ENCODE peak calls at places on chromosomes 5 and 9, in six cellular contexts. One of them, this sample, is unnamed.
A peak's percentile ranks its signal among the peaks of the same experiment; 100 is the strongest.

GRCh38 chr9:33913541-33913940 is 96.6 kb downstream of the UBE2R2 start:
- DNase-seq in OCI-LY7: no peak
- DNase-seq in right atrium auricular region: no peak
- DNase-seq in psoas muscle: no peak
- DNase-seq in tibial artery: no peak
- DNase-seq in A549: no peak
- DNase-seq in this sample: no peak

GRCh38 chr5:80871541-80871961 is 88.6 kb upstream of the RASGRF2 start:
- DNase-seq in OCI-LY7: no peak
- DNase-seq in right atrium auricular region: no peak
- DNase-seq in psoas muscle: no peak
- DNase-seq in tibial artery: no peak
- DNase-seq in A549: peak; percentile 10
- DNase-seq in this sample: no peak

GRCh38 chr9:115498338-115498737 is 380.4 kb upstream of the TNC start:
- DNase-seq in OCI-LY7: no peak
- DNase-seq in right atrium auricular region: no peak
- DNase-seq in psoas muscle: no peak
- DNase-seq in tibial artery: no peak
- DNase-seq in A549: peak; percentile 5
- DNase-seq in this sample: no peak

GRCh38 chr5:128305341-128305740 is 221.8 kb downstream of the SLC12A2 start:
- DNase-seq in OCI-LY7: no peak
- DNase-seq in right atrium auricular region: no peak
- DNase-seq in psoas muscle: no peak
- DNase-seq in tibial artery: no peak
- DNase-seq in A549: no peak
- DNase-seq in this sample: no peak

GRCh38 chr9:87562530-87562929 is 64.9 kb downstream of the DAPK1 start:
- DNase-seq in OCI-LY7: no peak
- DNase-seq in right atrium auricular region: no peak
- DNase-seq in psoas muscle: no peak
- DNase-seq in tibial artery: no peak
- DNase-seq in A549: no peak
- DNase-seq in this sample: no peak

GRCh38 chr9:131810351-131811170 is 70.7 kb upstream of the RAPGEF1 start:
- DNase-seq in OCI-LY7: peak; percentile 16
- DNase-seq in right atrium auricular region: no peak
- DNase-seq in psoas muscle: no peak
- DNase-seq in tibial artery: no peak
- DNase-seq in A549: peak; percentile 31
- DNase-seq in this sample: no peak

GRCh38 chr9:69809304-69809863 is 11.2 kb upstream of the CFAP95 start:
- DNase-seq in OCI-LY7: peak; percentile 21
- DNase-seq in right atrium auricular region: no peak
- DNase-seq in psoas muscle: no peak
- DNase-seq in tibial artery: no peak
- DNase-seq in A549: no peak
- DNase-seq in this sample: peak; percentile 23

GRCh38 chr5:115857621-115858349 is 16.1 kb downstream of the AP3S1 start:
- DNase-seq in OCI-LY7: no peak
- DNase-seq in right atrium auricular region: no peak
- DNase-seq in psoas muscle: no peak
- DNase-seq in tibial artery: no peak
- DNase-seq in A549: no peak
- DNase-seq in this sample: no peak

GRCh38 chr5:60960591-60960990 is 15.6 kb downstream of the NDUFAF2 start:
- DNase-seq in OCI-LY7: peak; percentile 31
- DNase-seq in right atrium auricular region: no peak
- DNase-seq in psoas muscle: no peak
- DNase-seq in tibial artery: no peak
- DNase-seq in A549: no peak
- DNase-seq in this sample: no peak

GRCh38 chr5:121288781-121289180 is 562.9 kb upstream of the FTMT start:
- DNase-seq in OCI-LY7: no peak
- DNase-seq in right atrium auricular region: no peak
- DNase-seq in psoas muscle: no peak
- DNase-seq in tibial artery: no peak
- DNase-seq in A549: no peak
- DNase-seq in this sample: no peak

GRCh38 chr9:77793909-77794308 is 145.8 kb upstream of the GNA14 start:
- DNase-seq in OCI-LY7: no peak
- DNase-seq in right atrium auricular region: no peak
- DNase-seq in psoas muscle: no peak
- DNase-seq in tibial artery: no peak
- DNase-seq in A549: no peak
- DNase-seq in this sample: no peak

GRCh38 chr9:134502261-134503211 is 139.1 kb upstream of the COL5A1 start:
- DNase-seq in OCI-LY7: no peak
- DNase-seq in right atrium auricular region: peak; percentile 83
- DNase-seq in psoas muscle: peak; percentile 82
- DNase-seq in tibial artery: peak; percentile 71
- DNase-seq in A549: peak; percentile 98
- DNase-seq in this sample: peak; percentile 95

GRCh38 chr9:134759001-134759607 is 117.5 kb downstream of the COL5A1 start:
- DNase-seq in OCI-LY7: no peak
- DNase-seq in right atrium auricular region: no peak
- DNase-seq in psoas muscle: no peak
- DNase-seq in tibial artery: no peak
- DNase-seq in A549: no peak
- DNase-seq in this sample: no peak

GRCh38 chr9:38018964-38019602 is 49.9 kb downstream of the SHB start:
- DNase-seq in OCI-LY7: no peak
- DNase-seq in right atrium auricular region: no peak
- DNase-seq in psoas muscle: no peak
- DNase-seq in tibial artery: no peak
- DNase-seq in A549: peak; percentile 77
- DNase-seq in this sample: peak; percentile 28

GRCh38 chr9:95623614-95624013 is 106.8 kb upstream of the PTCH1 start:
- DNase-seq in OCI-LY7: no peak
- DNase-seq in right atrium auricular region: no peak
- DNase-seq in psoas muscle: no peak
- DNase-seq in tibial artery: no peak
- DNase-seq in A549: no peak
- DNase-seq in this sample: no peak

GRCh38 chr9:111842313-111842712 is 47.6 kb upstream of the SHOC1 start:
- DNase-seq in OCI-LY7: no peak
- DNase-seq in right atrium auricular region: no peak
- DNase-seq in psoas muscle: no peak
- DNase-seq in tibial artery: no peak
- DNase-seq in A549: no peak
- DNase-seq in this sample: no peak

GRCh38 chr5:159091051-159091450 is 8.7 kb downstream of the EBF1 start:
- DNase-seq in OCI-LY7: no peak
- DNase-seq in right atrium auricular region: no peak
- DNase-seq in psoas muscle: no peak
- DNase-seq in tibial artery: no peak
- DNase-seq in A549: no peak
- DNase-seq in this sample: peak; percentile 54

GRCh38 chr9:127158995-127159801 is 36.8 kb upstream of the ANGPTL2 start:
- DNase-seq in OCI-LY7: peak; percentile 36
- DNase-seq in right atrium auricular region: peak; percentile 64
- DNase-seq in psoas muscle: peak; percentile 81
- DNase-seq in tibial artery: no peak
- DNase-seq in A549: peak; percentile 19
- DNase-seq in this sample: peak; percentile 55

GRCh38 chr9:79220666-79221065 is 351.1 kb upstream of the TLE4 start:
- DNase-seq in OCI-LY7: no peak
- DNase-seq in right atrium auricular region: no peak
- DNase-seq in psoas muscle: no peak
- DNase-seq in tibial artery: no peak
- DNase-seq in A549: no peak
- DNase-seq in this sample: no peak

GRCh38 chr5:173761182-173761521 is 127.0 kb upstream of the CPEB4 start:
- DNase-seq in OCI-LY7: no peak
- DNase-seq in right atrium auricular region: no peak
- DNase-seq in psoas muscle: no peak
- DNase-seq in tibial artery: no peak
- DNase-seq in A549: no peak
- DNase-seq in this sample: no peak

GRCh38 chr5:179797741-179798140 is 4.0 kb downstream of the LTC4S start:
- DNase-seq in OCI-LY7: no peak
- DNase-seq in right atrium auricular region: no peak
- DNase-seq in psoas muscle: no peak
- DNase-seq in tibial artery: no peak
- DNase-seq in A549: no peak
- DNase-seq in this sample: no peak

GRCh38 chr9:79665383-79665782 is 93.6 kb downstream of the TLE4 start:
- DNase-seq in OCI-LY7: no peak
- DNase-seq in right atrium auricular region: no peak
- DNase-seq in psoas muscle: no peak
- DNase-seq in tibial artery: no peak
- DNase-seq in A549: no peak
- DNase-seq in this sample: no peak

GRCh38 chr5:13664377-13664776 is 280.1 kb downstream of the DNAH5 start:
- DNase-seq in OCI-LY7: no peak
- DNase-seq in right atrium auricular region: no peak
- DNase-seq in psoas muscle: no peak
- DNase-seq in tibial artery: no peak
- DNase-seq in A549: no peak
- DNase-seq in this sample: no peak

GRCh38 chr5:78657201-78657600 is 8.6 kb upstream of the LHFPL2 start:
- DNase-seq in OCI-LY7: no peak
- DNase-seq in right atrium auricular region: no peak
- DNase-seq in psoas muscle: no peak
- DNase-seq in tibial artery: no peak
- DNase-seq in A549: no peak
- DNase-seq in this sample: no peak

GRCh38 chr5:24642022-24642421 is 2.8 kb downstream of the CDH10 start:
- DNase-seq in OCI-LY7: peak; percentile 34
- DNase-seq in right atrium auricular region: no peak
- DNase-seq in psoas muscle: no peak
- DNase-seq in tibial artery: no peak
- DNase-seq in A549: no peak
- DNase-seq in this sample: peak; percentile 50

DNA sequence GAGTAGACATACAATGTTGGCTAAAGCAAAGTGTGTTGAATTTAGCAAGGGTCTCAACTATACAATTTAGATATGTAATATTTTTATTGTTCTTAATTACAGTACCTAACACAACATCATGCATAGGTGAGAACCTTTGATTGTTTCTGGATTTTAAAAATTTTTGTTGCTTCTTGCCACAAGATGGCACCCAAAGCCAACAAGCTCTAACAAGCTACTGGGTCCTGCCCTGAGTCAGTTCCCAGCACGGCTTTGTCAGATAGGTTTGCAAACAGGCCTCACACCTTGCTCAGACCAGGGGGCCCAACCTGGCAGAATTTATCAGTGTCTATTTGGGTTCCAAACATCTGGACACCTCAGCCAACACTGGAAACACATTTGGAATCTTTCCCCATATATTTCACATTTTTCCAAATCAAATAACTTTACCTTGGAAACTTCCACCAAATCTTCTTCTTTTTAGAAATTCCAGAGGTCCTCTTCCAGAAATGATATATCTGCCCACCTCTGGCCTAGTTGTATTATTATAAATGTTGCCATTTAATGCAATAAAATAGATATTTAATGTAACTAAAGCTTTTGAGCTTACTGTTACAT is 49.5 kb upstream of the EGFLAM start:
- DNase-seq in OCI-LY7: peak; percentile 16
- DNase-seq in right atrium auricular region: no peak
- DNase-seq in psoas muscle: no peak
- DNase-seq in tibial artery: no peak
- DNase-seq in A549: peak; percentile 19
- DNase-seq in this sample: peak; percentile 60
- TF ChIP-seq CTCF in OCI-LY7: peak; percentile 70
- TF ChIP-seq CTCF in right atrium auricular region: peak; percentile 22
- TF ChIP-seq CTCF in psoas muscle: peak; percentile 44
- TF ChIP-seq CTCF in tibial artery: no peak
- TF ChIP-seq CTCF in A549: peak; percentile 68
- TF ChIP-seq CTCF in this sample: peak; percentile 84

DNA sequence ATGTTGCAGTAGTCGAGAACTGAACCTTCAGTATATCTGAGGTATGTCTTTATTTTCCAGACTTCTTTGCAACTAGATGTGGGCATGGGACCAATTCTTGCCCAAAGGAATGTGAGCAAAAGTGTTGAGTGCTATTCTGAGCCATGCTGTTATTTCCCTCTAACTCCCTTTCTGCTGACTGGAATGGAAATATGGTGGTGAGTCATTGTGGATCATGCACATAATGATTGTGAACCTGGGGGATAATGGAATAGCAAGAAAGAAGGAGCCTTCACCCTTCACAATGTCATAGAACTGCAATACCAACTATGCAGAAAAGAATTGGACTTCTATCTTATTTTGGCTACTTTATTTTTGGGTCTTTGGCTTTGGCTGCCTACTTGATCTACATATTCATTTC is 10.3 kb upstream of the DOCK2 start:
- DNase-seq in OCI-LY7: no peak
- DNase-seq in right atrium auricular region: no peak
- DNase-seq in psoas muscle: no peak
- DNase-seq in tibial artery: no peak
- DNase-seq in A549: no peak
- DNase-seq in this sample: no peak
- H3K4me3 ChIP-seq in OCI-LY7: no peak overlapping the region
- H3K4me3 ChIP-seq in right atrium auricular region: no peak overlapping the region
- H3K4me3 ChIP-seq in psoas muscle: no peak overlapping the region
- H3K4me3 ChIP-seq in tibial artery: no peak overlapping the region
- H3K4me3 ChIP-seq in A549: no peak overlapping the region
- H3K4me3 ChIP-seq in this sample: no peak overlapping the region

DNA sequence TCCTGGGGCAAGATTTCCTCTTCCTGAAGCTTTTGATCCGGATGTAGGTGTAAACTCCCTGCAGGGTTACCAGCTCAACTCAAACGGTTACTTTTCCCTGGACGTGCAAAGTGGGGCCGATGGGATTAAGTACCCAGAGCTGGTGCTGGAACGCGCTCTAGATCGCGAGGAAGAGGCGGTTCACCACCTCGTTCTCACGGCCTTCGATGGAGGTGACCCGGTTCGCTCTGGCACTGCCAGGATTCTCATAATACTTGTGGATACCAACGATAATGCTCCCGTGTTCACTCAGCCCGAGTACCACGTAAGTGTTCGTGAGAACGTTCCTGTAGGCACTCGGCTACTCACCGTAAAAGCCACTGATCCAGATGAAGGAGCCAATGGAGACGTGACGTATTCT is 820 bp downstream of the PCDHGA4 start:
- DNase-seq in OCI-LY7: no peak
- DNase-seq in right atrium auricular region: no peak
- DNase-seq in psoas muscle: no peak
- DNase-seq in tibial artery: no peak
- DNase-seq in A549: no peak
- DNase-seq in this sample: no peak
- H3K9me3 ChIP-seq in OCI-LY7: no peaks in the 10 kb centered on the region
- H3K9me3 ChIP-seq in right atrium auricular region: no peaks in the 10 kb centered on the region
- H3K9me3 ChIP-seq in psoas muscle: peaks cover 16% of the 10 kb centered on the region
- H3K9me3 ChIP-seq in tibial artery: no peaks in the 10 kb centered on the region
- H3K9me3 ChIP-seq in A549: peaks cover 58% of the 10 kb centered on the region
- H3K9me3 ChIP-seq in this sample: peaks cover 15% of the 10 kb centered on the region

DNA sequence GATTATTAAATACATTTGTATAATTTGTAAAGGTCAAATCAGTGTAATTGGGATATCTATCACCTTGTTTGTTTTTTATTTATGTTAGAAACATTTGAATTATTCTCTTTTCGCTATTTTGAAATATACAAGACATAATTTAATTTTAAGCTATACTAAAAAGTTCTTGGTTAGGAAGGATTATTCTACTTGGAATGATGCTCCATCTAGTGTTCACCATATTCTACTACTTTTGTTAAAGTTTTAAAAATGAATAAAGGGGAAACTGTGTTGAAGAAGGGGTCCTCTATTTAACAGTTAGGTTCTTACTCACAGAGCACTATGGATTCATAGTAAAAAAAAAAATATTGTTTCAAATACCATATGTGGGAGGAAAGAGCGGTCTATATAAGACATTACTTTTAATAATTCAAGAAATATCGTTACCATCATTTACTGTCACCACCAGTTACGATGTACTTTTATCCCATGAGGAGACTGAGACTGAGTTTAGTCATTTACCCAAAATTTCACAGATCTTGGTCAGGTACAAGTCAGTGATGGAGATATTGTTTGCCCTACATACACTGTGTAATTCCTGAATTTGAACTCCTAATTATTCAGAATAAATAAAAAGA is 6.3 kb upstream of the STOM start:
- DNase-seq in OCI-LY7: peak; percentile 19
- DNase-seq in right atrium auricular region: no peak
- DNase-seq in psoas muscle: no peak
- DNase-seq in tibial artery: no peak
- DNase-seq in A549: no peak
- DNase-seq in this sample: no peak
- TF ChIP-seq CTCF in OCI-LY7: peak; percentile 75
- TF ChIP-seq CTCF in right atrium auricular region: no peak
- TF ChIP-seq CTCF in psoas muscle: peak; percentile 51
- TF ChIP-seq CTCF in tibial artery: peak; percentile 44
- TF ChIP-seq CTCF in A549: peak; percentile 52
- TF ChIP-seq CTCF in this sample: peak; percentile 23

This sample was measured in BE2C.